ENCODE peak calls at places on chromosomes 1 and 21, in six cellular contexts. H, A, I, X, O and C are unnamed samples.
A peak's percentile ranks its signal among the peaks of the same experiment; 100 is the strongest.

GRCh38 chr1:82090104-82090503 is 289.4 kb downstream of the ADGRL2 start:
- DNase-seq in X (peak; percentile 27), A (no peak), O (peak; percentile 24), I (peak; percentile 40), H (peak; percentile 1), C (no peak)

GRCh38 chr1:245396615-245397014 is 241.8 kb downstream of the KIF26B start:
- DNase-seq in X (peak; percentile 53), A (no peak), I (no peak), H (no peak), O (no peak), C (peak; percentile 62)

GRCh38 chr1:220217383-220217988 is 54.8 kb downstream of the RAB3GAP2 start:
- DNase-seq in O (peak; percentile 66), X (peak; percentile 28), A (peak; percentile 34), H (peak; percentile 42), I (peak; percentile 71), C (no peak)

GRCh38 chr1:151547119-151547899 is 7.2 kb downstream of the TUFT1 start:
- DNase-seq in O (peak; percentile 90), I (no peak), X (peak; percentile 94), H (peak; percentile 92), A (no peak), C (peak; percentile 91)

GRCh38 chr21:27246741-27247140 is 279.9 kb upstream of the ADAMTS5 start:
- DNase-seq in H (peak; percentile 75), I (no peak), X (peak; percentile 85), O (no peak), A (no peak), C (no peak)

GRCh38 chr21:43701936-43702784 is 16.8 kb upstream of the PDXK start:
- DNase-seq in O (no peak), H (no peak), X (peak; percentile 19), A (no peak), I (no peak), C (peak; percentile 29)

GRCh38 chr1:76170114-76170513 is 95.6 kb downstream of the ST6GALNAC3 start:
- DNase-seq in I (peak; percentile 68), X (no peak), H (no peak), O (no peak), A (no peak), C (no peak)

GRCh38 chr1:24900985-24901781 is 28.9 kb downstream of the RUNX3 start:
- DNase-seq in H (no peak), I (no peak), X (no peak), O (no peak), A (no peak), C (peak; percentile 70)

GRCh38 chr1:65393345-65393744 is 27.1 kb upstream of the LEPR start:
- DNase-seq in A (no peak), X (peak; percentile 27), H (peak; percentile 90), O (no peak), I (no peak), C (peak; percentile 61)

GRCh38 chr1:179476484-179476883 is 99.3 kb downstream of the NPHS2 start:
- DNase-seq in H (peak; percentile 1), I (no peak), X (no peak), O (peak; percentile 8), A (no peak), C (no peak)

GRCh38 chr1:117616356-117616755 is 10.5 kb downstream of the TENT5C start:
- DNase-seq in I (no peak), H (no peak), A (no peak), O (no peak), X (no peak), C (no peak)

GRCh38 chr1:201538618-201539551 is at the start of gene NAV1:
- DNase-seq in X (peak; percentile 94), H (peak; percentile 93), I (no peak), O (peak; percentile 75), A (peak; percentile 33), C (peak; percentile 97)

GRCh38 chr21:36306872-36307534 is 13.0 kb upstream of the MORC3 start:
- DNase-seq in O (peak; percentile 70), I (no peak), H (no peak), X (no peak), A (no peak), C (no peak)

GRCh38 chr21:15943009-15943666 is 213.4 kb downstream of the USP25 start:
- DNase-seq in O (no peak), A (no peak), X (peak; percentile 53), H (peak; percentile 69), I (no peak), C (no peak)